ENCODE peak calls at places on chromosomes 7 and 10, in five cellular contexts. One of them, this sample, is unnamed.

GRCh38 chr10:14353291-14353913 is 22.7 kb upstream of the FRMD4A start:
- DNase-seq in fibroblast of mammary gland: no peak
- DNase-seq in PC-9: no peak
- DNase-seq in thoracic aorta: no peak
- DNase-seq in left ventricle myocardium inferior: no peak
- DNase-seq in this sample: no peak

GRCh38 chr10:27514243-27514642 is 10.1 kb downstream of the RAB18 start:
- DNase-seq in fibroblast of mammary gland: no peak
- DNase-seq in PC-9: no peak
- DNase-seq in thoracic aorta: no peak
- DNase-seq in left ventricle myocardium inferior: no peak
- DNase-seq in this sample: no peak

GRCh38 chr7:24743471-24743870 is 13.8 kb downstream of the GSDME start:
- DNase-seq in fibroblast of mammary gland: no peak
- DNase-seq in PC-9: no peak
- DNase-seq in thoracic aorta: no peak
- DNase-seq in left ventricle myocardium inferior: no peak
- DNase-seq in this sample: no peak

GRCh38 chr10:132395704-132396494 is 1.1 kb upstream of the PWWP2B start:
- DNase-seq in fibroblast of mammary gland: peak; percentile 22
- DNase-seq in PC-9: peak; percentile 52
- DNase-seq in thoracic aorta: no peak
- DNase-seq in left ventricle myocardium inferior: peak; percentile 87
- DNase-seq in this sample: no peak

GRCh38 chr10:1328409-1328808 is 272.2 kb downstream of the WDR37 start:
- DNase-seq in fibroblast of mammary gland: no peak
- DNase-seq in PC-9: no peak
- DNase-seq in thoracic aorta: no peak
- DNase-seq in left ventricle myocardium inferior: no peak
- DNase-seq in this sample: no peak

GRCh38 chr7:2209146-2209960 is 23.4 kb downstream of the MAD1L1 start:
- DNase-seq in fibroblast of mammary gland: peak; percentile 69
- DNase-seq in PC-9: peak; percentile 49
- DNase-seq in thoracic aorta: no peak
- DNase-seq in left ventricle myocardium inferior: peak; percentile 72
- DNase-seq in this sample: no peak

GRCh38 chr7:74709880-74710671 is 52.6 kb downstream of the GTF2I start:
- DNase-seq in fibroblast of mammary gland: no peak
- DNase-seq in PC-9: no peak
- DNase-seq in thoracic aorta: no peak
- DNase-seq in left ventricle myocardium inferior: no peak
- DNase-seq in this sample: no peak

GRCh38 chr10:34345383-34345782 is 469.7 kb downstream of the PARD3 start:
- DNase-seq in fibroblast of mammary gland: no peak
- DNase-seq in PC-9: no peak
- DNase-seq in thoracic aorta: no peak
- DNase-seq in left ventricle myocardium inferior: no peak
- DNase-seq in this sample: no peak

GRCh38 chr7:22389892-22390291 is 32.9 kb upstream of the RAPGEF5 start:
- DNase-seq in fibroblast of mammary gland: no peak
- DNase-seq in PC-9: no peak
- DNase-seq in thoracic aorta: no peak
- DNase-seq in left ventricle myocardium inferior: no peak
- DNase-seq in this sample: no peak

GRCh38 chr7:3922175-3922635 is 621.2 kb downstream of the SDK1 start:
- DNase-seq in fibroblast of mammary gland: peak; percentile 87
- DNase-seq in PC-9: peak; percentile 3
- DNase-seq in thoracic aorta: peak; percentile 20
- DNase-seq in left ventricle myocardium inferior: peak; percentile 25
- DNase-seq in this sample: no peak

DNA sequence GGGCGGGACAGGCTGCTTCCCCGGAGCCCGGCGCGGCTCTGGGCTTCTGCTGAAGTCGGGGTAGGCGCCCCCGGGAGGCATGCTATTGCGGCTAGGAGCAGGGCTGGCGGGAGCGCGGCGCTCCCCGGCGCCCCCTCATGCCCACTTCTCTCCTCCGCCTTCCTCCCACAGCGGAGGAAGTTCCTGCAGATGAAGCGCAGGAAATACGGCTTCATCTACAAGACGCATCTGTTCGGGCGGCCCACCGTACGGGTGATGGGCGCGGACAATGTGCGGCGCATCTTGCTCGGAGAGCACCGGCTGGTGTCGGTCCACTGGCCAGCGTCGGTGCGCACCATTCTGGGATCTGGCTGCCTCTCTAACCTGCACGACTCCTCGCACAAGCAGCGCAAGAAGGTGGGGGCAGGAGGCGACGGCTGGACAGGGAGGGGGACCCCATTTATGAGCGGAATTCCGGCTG is 474 bp downstream of the CYP26A1 start:
- DNase-seq in fibroblast of mammary gland: no peak
- DNase-seq in PC-9: no peak
- DNase-seq in thoracic aorta: no peak
- DNase-seq in left ventricle myocardium inferior: no peak
- DNase-seq in this sample: no peak
- TF ChIP-seq CTCF in fibroblast of mammary gland: no peak
- TF ChIP-seq CTCF in PC-9: no peak
- TF ChIP-seq CTCF in thoracic aorta: no peak
- TF ChIP-seq CTCF in left ventricle myocardium inferior: peak; percentile 4
- TF ChIP-seq CTCF in this sample: no peak

GRCh38 chr7:149071182-149071635 is 19.3 kb downstream of the ZNF786 start:
- DNase-seq in fibroblast of mammary gland: no peak
- DNase-seq in PC-9: no peak
- DNase-seq in thoracic aorta: no peak
- DNase-seq in left ventricle myocardium inferior: no peak
- DNase-seq in this sample: no peak

GRCh38 chr7:149070372-149071140 is 20.0 kb downstream of the ZNF786 start:
- DNase-seq in fibroblast of mammary gland: no peak
- DNase-seq in PC-9: no peak
- DNase-seq in thoracic aorta: no peak
- DNase-seq in left ventricle myocardium inferior: no peak
- DNase-seq in this sample: no peak

GRCh38 chr7:149063481-149063880 is 27.0 kb downstream of the ZNF786 start:
- DNase-seq in fibroblast of mammary gland: no peak
- DNase-seq in PC-9: no peak
- DNase-seq in thoracic aorta: no peak
- DNase-seq in left ventricle myocardium inferior: no peak
- DNase-seq in this sample: no peak

GRCh38 chr7:149071641-149072437 is 18.7 kb downstream of the ZNF786 start:
- DNase-seq in fibroblast of mammary gland: peak; percentile 9
- DNase-seq in PC-9: no peak
- DNase-seq in thoracic aorta: no peak
- DNase-seq in left ventricle myocardium inferior: peak; percentile 23
- DNase-seq in this sample: no peak

GRCh38 chr7:149067869-149068268 is 22.6 kb downstream of the ZNF786 start:
- DNase-seq in fibroblast of mammary gland: no peak
- DNase-seq in PC-9: no peak
- DNase-seq in thoracic aorta: no peak
- DNase-seq in left ventricle myocardium inferior: no peak
- DNase-seq in this sample: no peak
- TF ChIP-seq CTCF in fibroblast of mammary gland: no peak
- TF ChIP-seq CTCF in PC-9: peak; percentile 47
- TF ChIP-seq CTCF in thoracic aorta: no peak
- TF ChIP-seq CTCF in left ventricle myocardium inferior: no peak
- TF ChIP-seq CTCF in this sample: no peak

DNA sequence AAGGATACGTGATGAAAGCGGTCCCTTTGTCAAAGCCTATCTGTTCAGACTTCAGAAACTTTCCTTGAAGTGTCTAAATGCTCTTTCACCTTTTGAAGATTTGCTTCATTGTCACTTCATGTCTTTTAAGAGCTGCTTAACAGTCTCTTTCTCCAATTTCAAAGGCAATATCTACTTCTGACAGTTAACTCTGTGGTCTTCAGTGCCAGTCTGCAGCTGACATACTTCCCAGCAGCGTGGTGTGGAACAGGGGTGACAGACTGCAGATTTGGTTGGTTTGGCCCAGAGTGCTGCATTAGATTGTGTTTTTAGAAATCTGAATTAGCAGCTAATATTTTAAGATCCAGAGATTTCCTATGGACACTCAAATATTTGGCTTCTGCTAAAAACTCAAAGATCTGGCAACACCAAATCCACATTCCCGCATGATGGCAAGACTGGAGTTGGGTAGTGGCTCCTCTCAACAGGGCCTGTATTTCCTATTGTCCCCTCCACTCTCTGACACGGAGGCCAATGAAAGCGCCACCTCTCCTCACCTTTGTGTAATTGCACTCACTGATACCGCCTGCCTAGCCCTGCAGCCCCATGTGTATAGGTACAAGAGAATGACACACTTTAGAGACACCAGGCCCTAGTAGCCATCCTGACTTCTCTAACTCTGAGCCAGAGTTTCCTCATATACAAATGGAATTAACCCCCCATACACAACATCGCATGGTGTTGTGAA is 11.5 kb downstream of the SCRN1 start:
- DNase-seq in fibroblast of mammary gland: no peak
- DNase-seq in PC-9: no peak
- DNase-seq in thoracic aorta: no peak
- DNase-seq in left ventricle myocardium inferior: no peak
- DNase-seq in this sample: no peak
- TF ChIP-seq CTCF in fibroblast of mammary gland: no peak
- TF ChIP-seq CTCF in PC-9: no peak
- TF ChIP-seq CTCF in thoracic aorta: no peak
- TF ChIP-seq CTCF in left ventricle myocardium inferior: no peak
- TF ChIP-seq CTCF in this sample: no peak

GRCh38 chr7:101882595-101883564 is 65.5 kb downstream of the CUX1 start:
- DNase-seq in fibroblast of mammary gland: peak; percentile 100
- DNase-seq in PC-9: peak; percentile 93
- DNase-seq in thoracic aorta: peak; percentile 90
- DNase-seq in left ventricle myocardium inferior: peak; percentile 71
- DNase-seq in this sample: peak; percentile 61
- TF ChIP-seq CTCF in fibroblast of mammary gland: no peak
- TF ChIP-seq CTCF in PC-9: no peak
- TF ChIP-seq CTCF in thoracic aorta: no peak
- TF ChIP-seq CTCF in left ventricle myocardium inferior: peak; percentile 14
- TF ChIP-seq CTCF in this sample: no peak

GRCh38 chr10:102432162-102432950 is at the start of gene CUEDC2:
- DNase-seq in fibroblast of mammary gland: peak; percentile 97
- DNase-seq in PC-9: peak; percentile 94
- DNase-seq in thoracic aorta: peak; percentile 85
- DNase-seq in left ventricle myocardium inferior: peak; percentile 97
- DNase-seq in this sample: peak; percentile 92
- TF ChIP-seq CTCF in fibroblast of mammary gland: no peak
- TF ChIP-seq CTCF in PC-9: no peak
- TF ChIP-seq CTCF in thoracic aorta: no peak
- TF ChIP-seq CTCF in left ventricle myocardium inferior: no peak
- TF ChIP-seq CTCF in this sample: no peak

DNA sequence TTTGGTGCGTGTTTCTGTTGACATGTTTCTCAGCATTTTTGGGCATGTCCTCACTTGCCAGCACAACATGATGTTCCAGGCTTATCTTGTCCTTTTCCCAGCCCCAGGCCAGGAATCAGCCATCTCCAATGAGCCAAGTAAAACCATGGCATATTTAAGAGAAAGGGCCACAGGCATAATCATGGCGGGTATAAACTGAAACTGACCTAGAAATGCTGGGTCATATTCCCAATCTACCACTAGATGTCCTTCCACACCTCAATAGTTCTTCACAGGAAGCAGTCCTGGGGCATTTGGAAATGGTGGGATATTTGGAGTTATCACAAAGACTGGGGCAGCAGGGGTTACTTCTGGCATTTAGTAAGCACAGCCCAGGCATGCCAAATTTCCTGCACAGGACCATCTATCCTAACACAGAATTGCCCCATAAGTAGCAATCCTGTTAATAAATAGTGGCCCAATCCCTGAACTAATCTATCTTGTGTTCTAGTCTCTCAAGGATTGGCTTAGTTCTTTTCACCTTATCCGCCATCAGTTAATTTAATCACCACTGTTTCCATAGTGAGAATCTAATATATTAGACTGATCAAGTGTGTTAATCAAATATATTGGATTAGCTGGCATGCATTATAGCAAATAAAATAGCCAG is 101.6 kb downstream of the NPSR1 start:
- DNase-seq in fibroblast of mammary gland: peak; percentile 43
- DNase-seq in PC-9: no peak
- DNase-seq in thoracic aorta: no peak
- DNase-seq in left ventricle myocardium inferior: no peak
- DNase-seq in this sample: no peak
- TF ChIP-seq CTCF in fibroblast of mammary gland: peak; percentile 59
- TF ChIP-seq CTCF in PC-9: peak; percentile 79
- TF ChIP-seq CTCF in thoracic aorta: no peak
- TF ChIP-seq CTCF in left ventricle myocardium inferior: peak; percentile 64
- TF ChIP-seq CTCF in this sample: no peak

DNA sequence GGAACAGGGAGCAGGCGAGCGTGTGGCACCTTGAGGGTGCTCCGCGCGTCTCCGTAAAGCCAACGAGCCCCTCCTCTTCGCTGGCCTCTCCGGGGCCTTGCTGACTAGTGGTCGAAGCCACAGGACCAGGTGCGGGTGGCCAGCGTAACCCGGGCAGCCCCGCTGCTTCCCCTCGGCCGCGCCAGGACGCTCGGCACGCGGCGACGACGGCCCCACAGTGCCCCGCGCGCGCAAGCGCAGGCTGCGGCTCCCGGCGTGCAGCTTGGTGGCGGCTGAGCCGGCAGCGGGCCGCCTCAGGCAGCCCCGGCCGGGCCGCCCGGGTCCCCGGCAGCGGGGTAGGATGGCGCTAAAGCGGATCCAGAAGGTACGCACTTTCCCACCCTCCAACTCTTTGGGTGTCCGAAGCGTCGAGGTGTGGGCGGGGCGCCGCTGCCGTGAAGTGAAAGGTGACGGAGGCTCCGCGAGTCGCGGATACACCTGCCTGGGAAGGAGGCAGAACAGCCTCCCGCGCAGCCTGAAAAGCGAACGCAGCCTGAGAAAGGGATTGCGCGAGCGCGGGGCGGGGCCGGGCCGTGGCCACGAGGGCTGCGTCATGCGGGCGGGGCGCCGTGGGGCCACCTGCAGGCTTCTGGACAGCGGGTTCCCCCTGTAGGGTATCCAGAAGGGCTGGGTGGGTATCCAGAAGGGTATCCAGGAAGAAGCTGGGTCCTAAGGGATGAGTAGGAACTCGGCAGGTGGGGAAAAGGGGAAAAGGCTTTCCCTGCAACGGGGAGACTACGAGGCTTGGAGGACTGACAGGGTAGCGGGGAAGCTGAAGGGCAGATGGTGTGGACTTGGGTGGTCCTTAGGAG is at the start of gene UBE2D4:
- DNase-seq in fibroblast of mammary gland: peak; percentile 58
- DNase-seq in PC-9: peak; percentile 92
- DNase-seq in thoracic aorta: no peak
- DNase-seq in left ventricle myocardium inferior: peak; percentile 88
- DNase-seq in this sample: peak; percentile 72
- TF ChIP-seq CTCF in fibroblast of mammary gland: no peak
- TF ChIP-seq CTCF in PC-9: no peak
- TF ChIP-seq CTCF in thoracic aorta: no peak
- TF ChIP-seq CTCF in left ventricle myocardium inferior: peak; percentile 22
- TF ChIP-seq CTCF in this sample: no peak

DNA sequence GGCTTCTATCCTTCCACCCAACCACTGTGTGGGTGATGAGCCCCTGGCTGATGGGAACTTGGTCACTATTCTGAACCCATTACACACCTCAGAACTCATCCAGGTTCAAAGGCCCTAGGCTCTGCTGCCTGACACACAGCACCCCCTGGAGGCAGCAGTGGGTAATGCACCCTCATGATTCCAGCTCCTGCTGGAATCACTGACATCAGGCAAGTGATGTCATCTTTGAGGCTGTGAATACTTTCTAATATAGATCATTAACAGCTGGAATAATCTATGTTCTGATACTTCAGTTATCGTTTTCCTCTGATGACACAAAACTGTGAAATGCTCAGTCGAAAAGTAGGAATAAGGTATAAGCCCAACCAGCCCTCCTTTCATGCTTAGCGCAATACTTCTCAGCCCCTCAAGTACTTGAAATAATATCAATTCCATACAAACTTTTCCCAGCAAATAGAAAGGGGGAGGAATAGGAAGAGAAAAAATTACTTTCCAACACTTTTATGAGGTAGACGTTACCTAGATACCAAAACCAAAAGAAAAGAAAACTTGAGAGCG is 7.5 kb upstream of the RBP3 start:
- DNase-seq in fibroblast of mammary gland: peak; percentile 66
- DNase-seq in PC-9: peak; percentile 68
- DNase-seq in thoracic aorta: no peak
- DNase-seq in left ventricle myocardium inferior: peak; percentile 52
- DNase-seq in this sample: peak; percentile 66
- TF ChIP-seq CTCF in fibroblast of mammary gland: peak; percentile 99
- TF ChIP-seq CTCF in PC-9: peak; percentile 99
- TF ChIP-seq CTCF in thoracic aorta: peak; percentile 88
- TF ChIP-seq CTCF in left ventricle myocardium inferior: peak; percentile 94
- TF ChIP-seq CTCF in this sample: no peak